ENCODE peak calls at places on chromosome 12, in eight cellular contexts. G is psoas muscle, Y is endodermal cell, I is left lung, W is right lobe of liver, N is OCI-LY7, J is tibial artery, F is A673. Z is an unnamed sample.

GRCh38 chr12:59041241-59042121 is 121.2 kb upstream of the LRIG3 start:
- DNase-seq in G (no peak), Y (no peak), I (no peak), W (no peak), N (no peak), J (no peak), F (no peak), Z (no peak)

GRCh38 chr12:2891240-2892053 is 756 bp downstream of the TULP3 start:
- DNase-seq in G (peak), Y (peak), I (peak), W (peak), N (peak), J (peak), F (peak), Z (peak)

GRCh38 chr12:27869567-27869966 is 89.5 kb upstream of the MANSC4 start:
- DNase-seq in G (no peak), Y (no peak), I (peak), W (no peak), N (no peak), J (no peak), F (no peak), Z (peak)

GRCh38 chr12:98646165-98646764 is 1.2 kb downstream of the APAF1 start:
- DNase-seq in G (no peak), Y (no peak), I (no peak), W (no peak), N (peak), J (no peak), F (peak), Z (no peak)

GRCh38 chr12:115227137-115227615 is 543.2 kb upstream of the TBX3 start:
- DNase-seq in G (peak), Y (peak), I (no peak), W (no peak), N (no peak), J (no peak), F (no peak), Z (peak)

GRCh38 chr12:74365178-74365964 is 172.3 kb upstream of the ATXN7L3B start:
- DNase-seq in G (no peak), Y (peak), I (no peak), W (no peak), N (peak), J (no peak), F (peak), Z (no peak)

GRCh38 chr12:7092229-7092985 is at the start of gene C1R:
- DNase-seq in G (peak), Y (peak), I (peak), W (peak), N (peak), J (peak), F (peak), Z (peak)

GRCh38 chr12:16573652-16574077 is 32.3 kb downstream of the LMO3 start:
- DNase-seq in G (peak), Y (peak), I (peak), W (peak), N (no peak), J (peak), F (peak), Z (peak)

GRCh38 chr12:89385965-89386537 is 33.8 kb upstream of the DUSP6 start:
- DNase-seq in G (no peak), Y (no peak), I (no peak), W (no peak), N (no peak), J (no peak), F (peak), Z (no peak)

GRCh38 chr12:67068204-67068731 is 200.9 kb upstream of the CAND1 start:
- DNase-seq in G (no peak), Y (peak), I (peak), W (no peak), N (peak), J (no peak), F (peak), Z (no peak)

GRCh38 chr12:24730461-24730896 is 218.4 kb downstream of the BCAT1 start:
- DNase-seq in G (no peak), Y (no peak), I (no peak), W (no peak), N (peak), J (no peak), F (no peak), Z (no peak)

GRCh38 chr12:125079943-125080645 is 14.9 kb downstream of the AACS start:
- DNase-seq in G (peak), Y (no peak), I (no peak), W (no peak), N (no peak), J (peak), F (peak), Z (peak)

GRCh38 chr12:98783420-98783819 is 138.3 kb downstream of the APAF1 start:
- DNase-seq in G (no peak), Y (no peak), I (no peak), W (no peak), N (no peak), J (no peak), F (no peak), Z (no peak)

GRCh38 chr12:95712269-95712668 is 78.3 kb downstream of the NTN4 start:
- DNase-seq in G (no peak), Y (no peak), I (no peak), W (no peak), N (no peak), J (no peak), F (no peak), Z (no peak)

GRCh38 chr12:70854871-70855578 is 65.5 kb downstream of the PTPRR start:
- DNase-seq in G (no peak), Y (no peak), I (no peak), W (no peak), N (no peak), J (no peak), F (no peak), Z (no peak)

GRCh38 chr12:87687362-87687761 is 341.8 kb downstream of the C12orf50 start:
- DNase-seq in G (no peak), Y (peak), I (no peak), W (peak), N (no peak), J (no peak), F (no peak), Z (no peak)

GRCh38 chr12:28966049-28966778 is 182.9 kb upstream of the FAR2 start:
- DNase-seq in G (no peak), Y (no peak), I (no peak), W (no peak), N (no peak), J (no peak), F (peak), Z (no peak)

GRCh38 chr12:2111816-2112215 is 59.0 kb downstream of the CACNA1C start:
- DNase-seq in G (no peak), Y (no peak), I (no peak), W (no peak), N (no peak), J (no peak), F (no peak), Z (no peak)

GRCh38 chr12:101238806-101239329 is 28.8 kb upstream of the SLC5A8 start:
- DNase-seq in G (no peak), Y (no peak), I (peak), W (no peak), N (no peak), J (no peak), F (no peak), Z (no peak)

GRCh38 chr12:112839386-112839972 is 47.9 kb downstream of the RPH3A start:
- DNase-seq in G (no peak), Y (peak), I (no peak), W (no peak), N (no peak), J (no peak), F (no peak), Z (no peak)

GRCh38 chr12:131903270-131904255 is 9.1 kb downstream of the ULK1 start:
- DNase-seq in G (peak), Y (no peak), I (peak), W (no peak), N (no peak), J (no peak), F (no peak), Z (no peak)

GRCh38 chr12:113250045-113250444 is 28.8 kb downstream of the TPCN1 start:
- DNase-seq in G (no peak), Y (no peak), I (no peak), W (no peak), N (no peak), J (no peak), F (no peak), Z (no peak)

GRCh38 chr12:131437706-131438210 is 273.1 kb upstream of the SFSWAP start:
- DNase-seq in G (no peak), Y (peak), I (peak), W (no peak), N (no peak), J (no peak), F (no peak), Z (no peak)

GRCh38 chr12:122394626-122395194 is 27.8 kb downstream of the CLIP1 start:
- DNase-seq in G (peak), Y (no peak), I (no peak), W (peak), N (no peak), J (peak), F (no peak), Z (no peak)

GRCh38 chr12:50579757-50580267 is 75.0 kb downstream of the DIP2B start:
- DNase-seq in G (no peak), Y (no peak), I (no peak), W (no peak), N (peak), J (no peak), F (no peak), Z (no peak)

GRCh38 chr12:2408262-2408661 is 355.5 kb downstream of the CACNA1C start:
- DNase-seq in G (no peak), Y (no peak), I (no peak), W (no peak), N (no peak), J (no peak), F (no peak), Z (no peak)

GRCh38 chr12:108635201-108635996 is 1.7 kb upstream of the SELPLG start:
- DNase-seq in G (no peak), Y (peak), I (no peak), W (no peak), N (peak), J (no peak), F (no peak), Z (no peak)

GRCh38 chr12:115846516-115846915 is 431.0 kb downstream of the MED13L start:
- DNase-seq in G (no peak), Y (peak), I (no peak), W (no peak), N (no peak), J (no peak), F (no peak), Z (no peak)

GRCh38 chr12:98406378-98406777 is 109.0 kb upstream of the TMPO start:
- DNase-seq in G (no peak), Y (no peak), I (no peak), W (no peak), N (no peak), J (no peak), F (peak), Z (no peak)

GRCh38 chr12:47107926-47108325 is 28.2 kb upstream of the AMIGO2 start:
- DNase-seq in G (no peak), Y (no peak), I (no peak), W (no peak), N (no peak), J (no peak), F (no peak), Z (no peak)

GRCh38 chr12:121010860-121011259 is 5.4 kb downstream of the C12orf43 start:
- DNase-seq in G (no peak), Y (no peak), I (no peak), W (no peak), N (no peak), J (no peak), F (no peak), Z (no peak)

GRCh38 chr12:121015825-121016766 is at the start of gene C12orf43:
- DNase-seq in G (peak), Y (peak), I (peak), W (peak), N (peak), J (peak), F (peak), Z (peak)

GRCh38 chr12:121011820-121012219 is 4.5 kb downstream of the C12orf43 start:
- DNase-seq in G (no peak), Y (no peak), I (no peak), W (no peak), N (no peak), J (no peak), F (no peak), Z (no peak)

GRCh38 chr12:121009744-121010143 is 6.5 kb downstream of the C12orf43 start:
- DNase-seq in G (no peak), Y (peak), I (no peak), W (peak), N (peak), J (no peak), F (peak), Z (no peak)

GRCh38 chr12:121013715-121014114 is 2.6 kb downstream of the C12orf43 start:
- DNase-seq in G (no peak), Y (no peak), I (no peak), W (no peak), N (peak), J (no peak), F (no peak), Z (no peak)
- TF ChIP-seq CTCF in G (no peak), Y (peak), I (no peak), W (peak), N (peak), J (no peak), F (no peak), Z (no peak)

GRCh38 chr12:12901158-12901791 is 9.9 kb downstream of the GPRC5A start:
- DNase-seq in G (peak), Y (peak), I (no peak), W (no peak), N (no peak), J (peak), F (peak), Z (peak)
- H3K4me3 ChIP-seq in G (no peak), Y (no peak), I (no peak), W (no peak), N (no peak), J (peak), F (no peak), Z (no peak)

GRCh38 chr12:389138-390096 is at the start of gene KDM5A:
- DNase-seq in G (peak), Y (peak), I (peak), W (peak), N (peak), J (peak), F (peak), Z (peak)

GRCh38 chr12:388547-389137 is 478 bp downstream of the KDM5A start:
- DNase-seq in G (peak), Y (no peak), I (no peak), W (peak), N (peak), J (no peak), F (peak), Z (no peak)

GRCh38 chr12:388012-388411 is 1.1 kb downstream of the KDM5A start:
- DNase-seq in G (no peak), Y (no peak), I (no peak), W (no peak), N (no peak), J (no peak), F (no peak), Z (no peak)

DNA sequence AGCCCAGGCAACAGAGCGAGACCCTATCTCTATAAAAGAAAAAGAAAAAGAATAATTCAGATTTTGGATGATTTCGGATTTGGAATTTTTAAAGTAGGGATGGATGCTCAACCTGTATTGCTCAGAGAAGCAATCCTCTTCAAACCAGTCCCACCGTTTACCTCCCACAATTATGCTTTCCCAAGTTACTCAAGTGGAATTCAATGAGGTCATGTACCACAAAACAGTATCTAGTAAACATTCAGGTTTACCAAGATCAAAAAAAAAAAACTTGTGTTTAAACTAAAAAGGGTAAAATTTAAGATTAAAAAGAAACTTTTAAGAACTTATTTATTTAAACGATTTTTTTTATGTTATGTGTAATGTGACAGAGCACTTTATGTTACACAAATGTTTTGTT is 2.5 kb downstream of the KDM5A start:
- DNase-seq in G (no peak), Y (no peak), I (no peak), W (no peak), N (no peak), J (no peak), F (no peak), Z (no peak)
- H3K27ac ChIP-seq in G (no peak), Y (no peak), I (no peak), W (no peak), N (no peak), J (no peak), F (no peak), Z (no peak)

GRCh38 chr12:49388682-49389081 is 21.4 kb downstream of the SPATS2 start:
- DNase-seq in G (no peak), Y (no peak), I (no peak), W (no peak), N (no peak), J (no peak), F (no peak), Z (no peak)

GRCh38 chr12:49389092-49389703 is 21.9 kb downstream of the SPATS2 start:
- DNase-seq in G (peak), Y (peak), I (peak), W (no peak), N (no peak), J (peak), F (no peak), Z (no peak)
- TF ChIP-seq CTCF in G (no peak), Y (peak), I (no peak), W (no peak), N (no peak), J (no peak), F (no peak), Z (no peak)

DNA sequence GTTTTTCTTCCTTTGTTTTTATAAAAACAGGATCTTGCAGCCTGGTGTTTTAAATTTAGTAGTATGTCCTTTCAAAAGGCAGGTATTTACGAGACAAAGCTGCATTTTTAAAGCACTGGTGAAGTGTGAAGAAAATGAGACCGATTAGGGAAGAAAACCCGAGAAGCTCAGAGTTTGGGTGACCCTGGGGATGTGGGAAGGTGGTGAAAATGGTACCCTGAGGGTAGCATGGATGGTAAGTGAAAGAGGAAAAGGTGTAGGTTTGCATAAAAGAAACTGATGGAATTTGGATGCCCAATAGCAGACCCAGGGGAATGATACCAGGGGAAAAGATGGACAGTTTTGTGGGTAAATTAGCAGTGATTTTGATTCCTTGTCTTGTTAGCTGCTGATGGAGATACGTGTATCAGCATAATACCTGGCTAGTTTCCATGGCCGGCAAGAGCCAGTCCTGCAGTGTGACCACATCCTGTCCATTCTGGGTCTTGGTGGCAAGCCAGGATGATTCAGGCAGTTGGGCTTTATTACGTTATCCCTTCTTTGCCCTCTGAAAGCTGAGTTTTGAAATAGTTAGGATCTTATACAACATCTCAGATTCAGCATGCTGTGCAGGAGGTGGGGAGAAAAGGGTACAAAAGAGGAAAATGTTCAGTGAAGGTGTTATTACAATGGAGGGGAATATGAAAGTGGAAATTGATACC is 8.9 kb downstream of the BICD1 start:
- DNase-seq in G (peak), Y (peak), I (no peak), W (peak), N (peak), J (peak), F (peak), Z (peak)
- H3K4me3 ChIP-seq in G (no peak), Y (no peak), I (no peak), W (no peak), N (peak), J (no peak), F (no peak), Z (no peak)

DNA sequence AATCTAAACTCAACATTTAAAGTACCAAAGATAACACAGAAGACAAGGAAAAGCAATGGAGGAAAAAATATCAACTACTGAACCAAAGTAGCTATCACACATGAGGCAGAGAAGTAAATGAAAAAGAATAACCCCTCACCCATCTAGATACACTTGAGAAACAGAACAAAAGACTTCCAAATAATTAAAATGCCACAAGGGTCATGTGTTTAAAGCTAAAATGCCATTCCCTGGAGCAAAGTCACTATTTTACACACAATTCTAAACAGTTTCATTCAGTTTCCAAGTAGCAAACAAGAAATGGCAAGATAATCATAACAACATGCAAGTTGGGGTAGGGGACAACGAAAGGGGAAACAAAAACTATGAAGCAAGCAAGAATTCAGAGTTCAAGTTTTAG is 12.0 kb downstream of the OSBPL8 start:
- DNase-seq in G (no peak), Y (no peak), I (no peak), W (no peak), N (no peak), J (no peak), F (no peak), Z (no peak)
- H3K27ac ChIP-seq in G (no peak), Y (peak), I (no peak), W (no peak), N (no peak), J (no peak), F (peak), Z (no peak)

Z was measured in right atrium auricular region.